ENCODE peak calls at places on chromosomes 1 and 21, in nine cellular contexts. One of them, this sample, is unnamed.
A peak's percentile ranks its signal among the peaks of the same experiment; 100 is the strongest.

GRCh38 chr21:20108976-20109375 is 889.2 kb upstream of the NCAM2 start:
- DNase-seq in cardiac muscle cell: no peak
- DNase-seq in NAMALWA: no peak
- DNase-seq in stimulated activated CD8-positive, alpha-beta memory T cell treated with anti-CD3 and anti-CD28 coated beads, Interleukin-15, amount 100 ng/mL, for 24 hours: no peak
- DNase-seq in NCI-H1092: no peak
- DNase-seq in RPMI7951: no peak
- DNase-seq in NCI-H1694 treated with DMSO at 0.1 percent for 48 hours: no peak
- DNase-seq in amniotic stem cell: no peak
- DNase-seq in substantia nigra: no peak
- DNase-seq in this sample: no peak

GRCh38 chr1:54356680-54357147 is 49.5 kb downstream of the SSBP3 start:
- DNase-seq in cardiac muscle cell: no peak
- DNase-seq in NAMALWA: peak; percentile 13
- DNase-seq in stimulated activated CD8-positive, alpha-beta memory T cell treated with anti-CD3 and anti-CD28 coated beads, Interleukin-15, amount 100 ng/mL, for 24 hours: no peak
- DNase-seq in NCI-H1092: no peak
- DNase-seq in RPMI7951: no peak
- DNase-seq in NCI-H1694 treated with DMSO at 0.1 percent for 48 hours: no peak
- DNase-seq in amniotic stem cell: no peak
- DNase-seq in substantia nigra: no peak
- DNase-seq in this sample: no peak

GRCh38 chr1:76068953-76069561 is 5.5 kb upstream of the ST6GALNAC3 start:
- DNase-seq in cardiac muscle cell: peak; percentile 25
- DNase-seq in NAMALWA: no peak
- DNase-seq in stimulated activated CD8-positive, alpha-beta memory T cell treated with anti-CD3 and anti-CD28 coated beads, Interleukin-15, amount 100 ng/mL, for 24 hours: no peak
- DNase-seq in NCI-H1092: no peak
- DNase-seq in RPMI7951: no peak
- DNase-seq in NCI-H1694 treated with DMSO at 0.1 percent for 48 hours: no peak
- DNase-seq in amniotic stem cell: no peak
- DNase-seq in substantia nigra: no peak
- DNase-seq in this sample: no peak

GRCh38 chr1:19220991-19221390 is 10.9 kb upstream of the UBR4 start:
- DNase-seq in cardiac muscle cell: peak; percentile 86
- DNase-seq in NAMALWA: no peak
- DNase-seq in stimulated activated CD8-positive, alpha-beta memory T cell treated with anti-CD3 and anti-CD28 coated beads, Interleukin-15, amount 100 ng/mL, for 24 hours: no peak
- DNase-seq in NCI-H1092: no peak
- DNase-seq in RPMI7951: no peak
- DNase-seq in NCI-H1694 treated with DMSO at 0.1 percent for 48 hours: no peak
- DNase-seq in amniotic stem cell: no peak
- DNase-seq in substantia nigra: no peak
- DNase-seq in this sample: no peak

GRCh38 chr1:10659218-10659617 is 137.2 kb downstream of the CASZ1 start:
- DNase-seq in cardiac muscle cell: no peak
- DNase-seq in NAMALWA: no peak
- DNase-seq in stimulated activated CD8-positive, alpha-beta memory T cell treated with anti-CD3 and anti-CD28 coated beads, Interleukin-15, amount 100 ng/mL, for 24 hours: no peak
- DNase-seq in NCI-H1092: no peak
- DNase-seq in RPMI7951: no peak
- DNase-seq in NCI-H1694 treated with DMSO at 0.1 percent for 48 hours: no peak
- DNase-seq in amniotic stem cell: no peak
- DNase-seq in substantia nigra: no peak
- DNase-seq in this sample: no peak

GRCh38 chr1:87926131-87926828 is 597.6 kb downstream of the LMO4 start:
- DNase-seq in cardiac muscle cell: no peak
- DNase-seq in NAMALWA: no peak
- DNase-seq in stimulated activated CD8-positive, alpha-beta memory T cell treated with anti-CD3 and anti-CD28 coated beads, Interleukin-15, amount 100 ng/mL, for 24 hours: no peak
- DNase-seq in NCI-H1092: no peak
- DNase-seq in RPMI7951: no peak
- DNase-seq in NCI-H1694 treated with DMSO at 0.1 percent for 48 hours: no peak
- DNase-seq in amniotic stem cell: no peak
- DNase-seq in substantia nigra: no peak
- DNase-seq in this sample: no peak

GRCh38 chr1:215749423-215749822 is 182.3 kb downstream of the KCTD3 start:
- DNase-seq in cardiac muscle cell: no peak
- DNase-seq in NAMALWA: no peak
- DNase-seq in stimulated activated CD8-positive, alpha-beta memory T cell treated with anti-CD3 and anti-CD28 coated beads, Interleukin-15, amount 100 ng/mL, for 24 hours: no peak
- DNase-seq in NCI-H1092: no peak
- DNase-seq in RPMI7951: peak; percentile 12
- DNase-seq in NCI-H1694 treated with DMSO at 0.1 percent for 48 hours: no peak
- DNase-seq in amniotic stem cell: peak; percentile 76
- DNase-seq in substantia nigra: no peak
- DNase-seq in this sample: no peak

GRCh38 chr1:243917177-243917862 is 67.3 kb upstream of the AKT3 start:
- DNase-seq in cardiac muscle cell: peak; percentile 83
- DNase-seq in NAMALWA: no peak
- DNase-seq in stimulated activated CD8-positive, alpha-beta memory T cell treated with anti-CD3 and anti-CD28 coated beads, Interleukin-15, amount 100 ng/mL, for 24 hours: no peak
- DNase-seq in NCI-H1092: peak; percentile 16
- DNase-seq in RPMI7951: peak; percentile 78
- DNase-seq in NCI-H1694 treated with DMSO at 0.1 percent for 48 hours: peak; percentile 100
- DNase-seq in amniotic stem cell: peak; percentile 76
- DNase-seq in substantia nigra: no peak
- DNase-seq in this sample: no peak

GRCh38 chr1:234845097-234845660 is 235.2 kb upstream of the IRF2BP2 start:
- DNase-seq in cardiac muscle cell: no peak
- DNase-seq in NAMALWA: no peak
- DNase-seq in stimulated activated CD8-positive, alpha-beta memory T cell treated with anti-CD3 and anti-CD28 coated beads, Interleukin-15, amount 100 ng/mL, for 24 hours: no peak
- DNase-seq in NCI-H1092: no peak
- DNase-seq in RPMI7951: no peak
- DNase-seq in NCI-H1694 treated with DMSO at 0.1 percent for 48 hours: no peak
- DNase-seq in amniotic stem cell: no peak
- DNase-seq in substantia nigra: no peak
- DNase-seq in this sample: peak; percentile 76

GRCh38 chr1:61083014-61083798 is 845 bp downstream of the NFIA start:
- DNase-seq in cardiac muscle cell: no peak
- DNase-seq in NAMALWA: peak; percentile 34
- DNase-seq in stimulated activated CD8-positive, alpha-beta memory T cell treated with anti-CD3 and anti-CD28 coated beads, Interleukin-15, amount 100 ng/mL, for 24 hours: no peak
- DNase-seq in NCI-H1092: no peak
- DNase-seq in RPMI7951: peak; percentile 24
- DNase-seq in NCI-H1694 treated with DMSO at 0.1 percent for 48 hours: peak; percentile 19
- DNase-seq in amniotic stem cell: no peak
- DNase-seq in substantia nigra: no peak
- DNase-seq in this sample: no peak

GRCh38 chr1:147287133-147287865 is 44.8 kb downstream of the CHD1L start:
- DNase-seq in cardiac muscle cell: peak; percentile 35
- DNase-seq in NAMALWA: no peak
- DNase-seq in stimulated activated CD8-positive, alpha-beta memory T cell treated with anti-CD3 and anti-CD28 coated beads, Interleukin-15, amount 100 ng/mL, for 24 hours: no peak
- DNase-seq in NCI-H1092: no peak
- DNase-seq in RPMI7951: no peak
- DNase-seq in NCI-H1694 treated with DMSO at 0.1 percent for 48 hours: no peak
- DNase-seq in amniotic stem cell: no peak
- DNase-seq in substantia nigra: no peak
- DNase-seq in this sample: no peak

GRCh38 chr1:209601809-209602657 is 18.5 kb downstream of the CAMK1G start:
- DNase-seq in cardiac muscle cell: peak; percentile 69
- DNase-seq in NAMALWA: peak; percentile 39
- DNase-seq in stimulated activated CD8-positive, alpha-beta memory T cell treated with anti-CD3 and anti-CD28 coated beads, Interleukin-15, amount 100 ng/mL, for 24 hours: no peak
- DNase-seq in NCI-H1092: no peak
- DNase-seq in RPMI7951: peak; percentile 62
- DNase-seq in NCI-H1694 treated with DMSO at 0.1 percent for 48 hours: peak; percentile 43
- DNase-seq in amniotic stem cell: no peak
- DNase-seq in substantia nigra: peak; percentile 8
- DNase-seq in this sample: no peak

GRCh38 chr1:94384485-94385353 is 33.5 kb upstream of the ABCD3 start:
- DNase-seq in cardiac muscle cell: peak; percentile 31
- DNase-seq in NAMALWA: no peak
- DNase-seq in stimulated activated CD8-positive, alpha-beta memory T cell treated with anti-CD3 and anti-CD28 coated beads, Interleukin-15, amount 100 ng/mL, for 24 hours: no peak
- DNase-seq in NCI-H1092: no peak
- DNase-seq in RPMI7951: no peak
- DNase-seq in NCI-H1694 treated with DMSO at 0.1 percent for 48 hours: no peak
- DNase-seq in amniotic stem cell: no peak
- DNase-seq in substantia nigra: no peak
- DNase-seq in this sample: no peak

GRCh38 chr1:233328661-233329498 is 1.4 kb downstream of the MAP3K21 start:
- DNase-seq in cardiac muscle cell: peak; percentile 2
- DNase-seq in NAMALWA: no peak
- DNase-seq in stimulated activated CD8-positive, alpha-beta memory T cell treated with anti-CD3 and anti-CD28 coated beads, Interleukin-15, amount 100 ng/mL, for 24 hours: no peak
- DNase-seq in NCI-H1092: no peak
- DNase-seq in RPMI7951: no peak
- DNase-seq in NCI-H1694 treated with DMSO at 0.1 percent for 48 hours: no peak
- DNase-seq in amniotic stem cell: no peak
- DNase-seq in substantia nigra: no peak
- DNase-seq in this sample: no peak

GRCh38 chr1:179206817-179207216 is 22.7 kb downstream of the ABL2 start:
- DNase-seq in cardiac muscle cell: peak; percentile 9
- DNase-seq in NAMALWA: no peak
- DNase-seq in stimulated activated CD8-positive, alpha-beta memory T cell treated with anti-CD3 and anti-CD28 coated beads, Interleukin-15, amount 100 ng/mL, for 24 hours: no peak
- DNase-seq in NCI-H1092: no peak
- DNase-seq in RPMI7951: no peak
- DNase-seq in NCI-H1694 treated with DMSO at 0.1 percent for 48 hours: peak; percentile 80
- DNase-seq in amniotic stem cell: no peak
- DNase-seq in substantia nigra: no peak
- DNase-seq in this sample: no peak

GRCh38 chr1:54808443-54809207 is 7.5 kb upstream of the TTC22 start:
- DNase-seq in cardiac muscle cell: no peak
- DNase-seq in NAMALWA: no peak
- DNase-seq in stimulated activated CD8-positive, alpha-beta memory T cell treated with anti-CD3 and anti-CD28 coated beads, Interleukin-15, amount 100 ng/mL, for 24 hours: no peak
- DNase-seq in NCI-H1092: no peak
- DNase-seq in RPMI7951: no peak
- DNase-seq in NCI-H1694 treated with DMSO at 0.1 percent for 48 hours: no peak
- DNase-seq in amniotic stem cell: no peak
- DNase-seq in substantia nigra: no peak
- DNase-seq in this sample: no peak

GRCh38 chr1:7299329-7299799 is 471.7 kb upstream of the VAMP3 start:
- DNase-seq in cardiac muscle cell: peak; percentile 96
- DNase-seq in NAMALWA: no peak
- DNase-seq in stimulated activated CD8-positive, alpha-beta memory T cell treated with anti-CD3 and anti-CD28 coated beads, Interleukin-15, amount 100 ng/mL, for 24 hours: no peak
- DNase-seq in NCI-H1092: no peak
- DNase-seq in RPMI7951: peak; percentile 97
- DNase-seq in NCI-H1694 treated with DMSO at 0.1 percent for 48 hours: no peak
- DNase-seq in amniotic stem cell: peak; percentile 91
- DNase-seq in substantia nigra: peak; percentile 31
- DNase-seq in this sample: peak; percentile 96

GRCh38 chr1:50246869-50247268 is 138.1 kb downstream of the ELAVL4 start:
- DNase-seq in cardiac muscle cell: no peak
- DNase-seq in NAMALWA: no peak
- DNase-seq in stimulated activated CD8-positive, alpha-beta memory T cell treated with anti-CD3 and anti-CD28 coated beads, Interleukin-15, amount 100 ng/mL, for 24 hours: no peak
- DNase-seq in NCI-H1092: no peak
- DNase-seq in RPMI7951: no peak
- DNase-seq in NCI-H1694 treated with DMSO at 0.1 percent for 48 hours: no peak
- DNase-seq in amniotic stem cell: no peak
- DNase-seq in substantia nigra: no peak
- DNase-seq in this sample: no peak

GRCh38 chr1:200354243-200354642 is 55.6 kb downstream of the ZNF281 start:
- DNase-seq in cardiac muscle cell: peak; percentile 67
- DNase-seq in NAMALWA: no peak
- DNase-seq in stimulated activated CD8-positive, alpha-beta memory T cell treated with anti-CD3 and anti-CD28 coated beads, Interleukin-15, amount 100 ng/mL, for 24 hours: no peak
- DNase-seq in NCI-H1092: no peak
- DNase-seq in RPMI7951: no peak
- DNase-seq in NCI-H1694 treated with DMSO at 0.1 percent for 48 hours: no peak
- DNase-seq in amniotic stem cell: no peak
- DNase-seq in substantia nigra: no peak
- DNase-seq in this sample: no peak

GRCh38 chr1:94962745-94963265 is 35.9 kb upstream of the CNN3 start:
- DNase-seq in cardiac muscle cell: peak; percentile 78
- DNase-seq in NAMALWA: peak; percentile 85
- DNase-seq in stimulated activated CD8-positive, alpha-beta memory T cell treated with anti-CD3 and anti-CD28 coated beads, Interleukin-15, amount 100 ng/mL, for 24 hours: no peak
- DNase-seq in NCI-H1092: no peak
- DNase-seq in RPMI7951: peak; percentile 31
- DNase-seq in NCI-H1694 treated with DMSO at 0.1 percent for 48 hours: peak; percentile 5
- DNase-seq in amniotic stem cell: no peak
- DNase-seq in substantia nigra: no peak
- DNase-seq in this sample: no peak

GRCh38 chr1:185551008-185551407 is 183.2 kb upstream of the HMCN1 start:
- DNase-seq in cardiac muscle cell: no peak
- DNase-seq in NAMALWA: peak; percentile 16
- DNase-seq in stimulated activated CD8-positive, alpha-beta memory T cell treated with anti-CD3 and anti-CD28 coated beads, Interleukin-15, amount 100 ng/mL, for 24 hours: no peak
- DNase-seq in NCI-H1092: no peak
- DNase-seq in RPMI7951: no peak
- DNase-seq in NCI-H1694 treated with DMSO at 0.1 percent for 48 hours: no peak
- DNase-seq in amniotic stem cell: no peak
- DNase-seq in substantia nigra: no peak
- DNase-seq in this sample: no peak

GRCh38 chr1:53024117-53024516 is 37.9 kb upstream of the PODN start:
- DNase-seq in cardiac muscle cell: no peak
- DNase-seq in NAMALWA: no peak
- DNase-seq in stimulated activated CD8-positive, alpha-beta memory T cell treated with anti-CD3 and anti-CD28 coated beads, Interleukin-15, amount 100 ng/mL, for 24 hours: no peak
- DNase-seq in NCI-H1092: no peak
- DNase-seq in RPMI7951: no peak
- DNase-seq in NCI-H1694 treated with DMSO at 0.1 percent for 48 hours: no peak
- DNase-seq in amniotic stem cell: no peak
- DNase-seq in substantia nigra: no peak
- DNase-seq in this sample: no peak

GRCh38 chr1:98196012-98196411 is 275.2 kb upstream of the DPYD start:
- DNase-seq in cardiac muscle cell: no peak
- DNase-seq in NAMALWA: no peak
- DNase-seq in stimulated activated CD8-positive, alpha-beta memory T cell treated with anti-CD3 and anti-CD28 coated beads, Interleukin-15, amount 100 ng/mL, for 24 hours: no peak
- DNase-seq in NCI-H1092: no peak
- DNase-seq in RPMI7951: no peak
- DNase-seq in NCI-H1694 treated with DMSO at 0.1 percent for 48 hours: no peak
- DNase-seq in amniotic stem cell: no peak
- DNase-seq in substantia nigra: no peak
- DNase-seq in this sample: no peak

GRCh38 chr1:199463521-199464127 is 563.9 kb upstream of the NR5A2 start:
- DNase-seq in cardiac muscle cell: peak; percentile 83
- DNase-seq in NAMALWA: peak; percentile 81
- DNase-seq in stimulated activated CD8-positive, alpha-beta memory T cell treated with anti-CD3 and anti-CD28 coated beads, Interleukin-15, amount 100 ng/mL, for 24 hours: no peak
- DNase-seq in NCI-H1092: no peak
- DNase-seq in RPMI7951: peak; percentile 61
- DNase-seq in NCI-H1694 treated with DMSO at 0.1 percent for 48 hours: no peak
- DNase-seq in amniotic stem cell: peak; percentile 2
- DNase-seq in substantia nigra: no peak
- DNase-seq in this sample: peak; percentile 30

GRCh38 chr1:40004857-40005256 is 35.7 kb upstream of the CAP1 start:
- DNase-seq in cardiac muscle cell: no peak
- DNase-seq in NAMALWA: no peak
- DNase-seq in stimulated activated CD8-positive, alpha-beta memory T cell treated with anti-CD3 and anti-CD28 coated beads, Interleukin-15, amount 100 ng/mL, for 24 hours: no peak
- DNase-seq in NCI-H1092: no peak
- DNase-seq in RPMI7951: no peak
- DNase-seq in NCI-H1694 treated with DMSO at 0.1 percent for 48 hours: peak; percentile 90
- DNase-seq in amniotic stem cell: no peak
- DNase-seq in substantia nigra: no peak
- DNase-seq in this sample: no peak

GRCh38 chr1:114214016-114214415 is 60.3 kb upstream of the SYT6 start:
- DNase-seq in cardiac muscle cell: no peak
- DNase-seq in NAMALWA: no peak
- DNase-seq in stimulated activated CD8-positive, alpha-beta memory T cell treated with anti-CD3 and anti-CD28 coated beads, Interleukin-15, amount 100 ng/mL, for 24 hours: no peak
- DNase-seq in NCI-H1092: no peak
- DNase-seq in RPMI7951: no peak
- DNase-seq in NCI-H1694 treated with DMSO at 0.1 percent for 48 hours: no peak
- DNase-seq in amniotic stem cell: no peak
- DNase-seq in substantia nigra: no peak
- DNase-seq in this sample: no peak

GRCh38 chr1:11590395-11590794 is 63.8 kb downstream of the FBXO2 start:
- DNase-seq in cardiac muscle cell: no peak
- DNase-seq in NAMALWA: peak; percentile 50
- DNase-seq in stimulated activated CD8-positive, alpha-beta memory T cell treated with anti-CD3 and anti-CD28 coated beads, Interleukin-15, amount 100 ng/mL, for 24 hours: no peak
- DNase-seq in NCI-H1092: no peak
- DNase-seq in RPMI7951: no peak
- DNase-seq in NCI-H1694 treated with DMSO at 0.1 percent for 48 hours: no peak
- DNase-seq in amniotic stem cell: no peak
- DNase-seq in substantia nigra: no peak
- DNase-seq in this sample: no peak

GRCh38 chr1:53047737-53048344 is 14.2 kb upstream of the PODN start:
- DNase-seq in cardiac muscle cell: peak; percentile 71
- DNase-seq in NAMALWA: no peak
- DNase-seq in stimulated activated CD8-positive, alpha-beta memory T cell treated with anti-CD3 and anti-CD28 coated beads, Interleukin-15, amount 100 ng/mL, for 24 hours: no peak
- DNase-seq in NCI-H1092: no peak
- DNase-seq in RPMI7951: peak; percentile 93
- DNase-seq in NCI-H1694 treated with DMSO at 0.1 percent for 48 hours: no peak
- DNase-seq in amniotic stem cell: peak; percentile 43
- DNase-seq in substantia nigra: no peak
- DNase-seq in this sample: no peak

GRCh38 chr1:89760496-89760895 is 60.3 kb upstream of the LRRC8D start:
- DNase-seq in cardiac muscle cell: no peak
- DNase-seq in NAMALWA: no peak
- DNase-seq in stimulated activated CD8-positive, alpha-beta memory T cell treated with anti-CD3 and anti-CD28 coated beads, Interleukin-15, amount 100 ng/mL, for 24 hours: no peak
- DNase-seq in NCI-H1092: no peak
- DNase-seq in RPMI7951: no peak
- DNase-seq in NCI-H1694 treated with DMSO at 0.1 percent for 48 hours: no peak
- DNase-seq in amniotic stem cell: no peak
- DNase-seq in substantia nigra: no peak
- DNase-seq in this sample: no peak

GRCh38 chr1:8321612-8322011 is 3.7 kb downstream of the SLC45A1 start:
- DNase-seq in cardiac muscle cell: no peak
- DNase-seq in NAMALWA: no peak
- DNase-seq in stimulated activated CD8-positive, alpha-beta memory T cell treated with anti-CD3 and anti-CD28 coated beads, Interleukin-15, amount 100 ng/mL, for 24 hours: no peak
- DNase-seq in NCI-H1092: no peak
- DNase-seq in RPMI7951: no peak
- DNase-seq in NCI-H1694 treated with DMSO at 0.1 percent for 48 hours: no peak
- DNase-seq in amniotic stem cell: no peak
- DNase-seq in substantia nigra: no peak
- DNase-seq in this sample: no peak

GRCh38 chr1:246748006-246748405 is 23.8 kb downstream of the SCCPDH start:
- DNase-seq in cardiac muscle cell: no peak
- DNase-seq in NAMALWA: no peak
- DNase-seq in stimulated activated CD8-positive, alpha-beta memory T cell treated with anti-CD3 and anti-CD28 coated beads, Interleukin-15, amount 100 ng/mL, for 24 hours: no peak
- DNase-seq in NCI-H1092: no peak
- DNase-seq in RPMI7951: no peak
- DNase-seq in NCI-H1694 treated with DMSO at 0.1 percent for 48 hours: no peak
- DNase-seq in amniotic stem cell: no peak
- DNase-seq in substantia nigra: no peak
- DNase-seq in this sample: no peak

This sample was measured in brain pericyte.